ENCODE peak calls at places on chromosomes 7 and 10, in nine cellular contexts. J is skeletal muscle cell; M is stimulated activated naive CD4-positive, alpha-beta T cell; S is nephron progenitor cell; T is activated T-cell treated with anti-CD3 and anti-CD28 coated beads for 48 hours; C is amygdala; Y is ascending aorta; D is GM18507; U is HS-5. N is an unnamed sample.

GRCh38 chr10:1476106-1476803 is 261.1 kb downstream of the ADARB2 start:
- DNase-seq in U (no peak), S (peak), M (no peak), Y (no peak), D (no peak), T (no peak), J (no peak), C (no peak), N (no peak)

GRCh38 chr7:5429857-5430611 is 6.4 kb upstream of the TNRC18 start:
- DNase-seq in U (no peak), S (peak), M (no peak), D (no peak), J (no peak), C (no peak), Y (peak), T (no peak), N (no peak)

GRCh38 chr10:51250278-51250914 is 176.1 kb downstream of the PRKG1 start:
- DNase-seq in J (no peak), T (no peak), Y (no peak), M (no peak), C (no peak), D (no peak), U (no peak), S (no peak), N (no peak)

GRCh38 chr7:149261829-149262617 is at the start of gene ZNF783:
- DNase-seq in U (no peak), C (peak), D (peak), M (peak), T (peak), J (peak), S (peak), Y (peak), N (peak)

GRCh38 chr10:31939797-31940708 is 11.4 kb upstream of the ARHGAP12 start:
- DNase-seq in U (no peak), J (no peak), Y (no peak), T (no peak), S (no peak), M (no peak), C (no peak), D (no peak), N (no peak)

GRCh38 chr7:98569606-98570337 is 47.3 kb upstream of the NPTX2 start:
- DNase-seq in U (no peak), S (no peak), J (peak), Y (no peak), C (peak), D (no peak), T (no peak), M (no peak), N (no peak)

GRCh38 chr7:101428093-101428866 is 65.6 kb downstream of the COL26A1 start:
- DNase-seq in S (no peak), D (no peak), T (no peak), U (no peak), M (no peak), J (no peak), C (no peak), Y (no peak), N (no peak)

GRCh38 chr10:53395449-53395848 is 622.9 kb upstream of the MBL2 start:
- DNase-seq in T (no peak), S (no peak), C (no peak), J (no peak), U (no peak), Y (no peak), D (no peak), M (no peak), N (no peak)

GRCh38 chr10:120431356-120431755 is 25.7 kb upstream of the PLPP4 start:
- DNase-seq in M (no peak), J (no peak), T (no peak), C (no peak), D (no peak), U (no peak), S (no peak), Y (no peak), N (no peak)

GRCh38 chr7:112668561-112668960 is 121.6 kb downstream of the TMEM168 start:
- DNase-seq in C (no peak), U (no peak), T (no peak), S (no peak), M (no peak), D (no peak), J (no peak), Y (no peak), N (no peak)

GRCh38 chr7:74380720-74381119 is 73.0 kb upstream of the GTF2IRD1 start:
- DNase-seq in J (no peak), S (no peak), Y (no peak), U (no peak), C (no peak), D (no peak), M (no peak), T (no peak), N (no peak)

GRCh38 chr7:5766321-5766761 is 15.1 kb downstream of the RNF216 start:
- DNase-seq in M (no peak), U (peak), D (no peak), J (no peak), T (no peak), C (no peak), S (no peak), Y (no peak), N (no peak)

GRCh38 chr7:36638586-36639265 is 85.6 kb downstream of the AOAH start:
- DNase-seq in C (no peak), D (no peak), M (no peak), Y (no peak), U (no peak), S (no peak), T (no peak), J (no peak), N (no peak)

GRCh38 chr7:108330237-108330636 is 126.0 kb downstream of the NRCAM start:
- DNase-seq in M (no peak), J (no peak), D (no peak), T (no peak), U (no peak), Y (no peak), C (no peak), S (no peak), N (no peak)

GRCh38 chr7:74479961-74480829 is 26.5 kb downstream of the GTF2IRD1 start:
- DNase-seq in U (no peak), C (peak), Y (peak), T (no peak), D (no peak), M (no peak), S (peak), J (peak), N (no peak)

GRCh38 chr7:129606801-129607200 is 4.7 kb upstream of the NRF1 start:
- DNase-seq in S (no peak), Y (no peak), T (no peak), J (no peak), M (no peak), C (no peak), D (no peak), U (no peak), N (no peak)

GRCh38 chr7:50531401-50531906 is 33.8 kb downstream of the DDC start:
- DNase-seq in M (no peak), D (no peak), C (no peak), T (peak), S (no peak), Y (no peak), J (no peak), U (no peak), N (no peak)

GRCh38 chr10:58952162-58952561 is 224.3 kb upstream of the PHYHIPL start:
- DNase-seq in Y (no peak), M (no peak), T (no peak), J (no peak), S (no peak), D (no peak), U (no peak), C (no peak), N (no peak)

N was measured in GM12892.